ENCODE peak calls at places on chromosomes 16 and 17, in eight cellular contexts. One of them, this sample, is unnamed.

GRCh38 chr16:11977206-11978041 is 890 bp downstream of the SNX29 start:
- DNase-seq in GDM1: no peak
- DNase-seq in T-helper 2 cell: no peak
- DNase-seq in SJSA1: peak
- DNase-seq in activated CD4-positive, alpha-beta T cell treated with anti-CD3 and anti-CD28 coated beads for 36 hours: peak
- DNase-seq in activated CD8-positive, alpha-beta T cell treated with anti-CD3 and anti-CD28 coated beads, Interleukin-2, amount 10 ng/mL, durations not matched to agents 7 days and 5 days: no peak
- DNase-seq in cardiac septum: no peak
- DNase-seq in LoVo: no peak
- DNase-seq in this sample: no peak

GRCh38 chr17:15388356-15389046 is 47.1 kb upstream of the TEKT3 start:
- DNase-seq in T-helper 2 cell: no peak
- DNase-seq in activated CD4-positive, alpha-beta T cell treated with anti-CD3 and anti-CD28 coated beads for 36 hours: no peak
- DNase-seq in LoVo: no peak
- DNase-seq in activated CD8-positive, alpha-beta T cell treated with anti-CD3 and anti-CD28 coated beads, Interleukin-2, amount 10 ng/mL, durations not matched to agents 7 days and 5 days: no peak
- DNase-seq in SJSA1: no peak
- DNase-seq in GDM1: no peak
- DNase-seq in cardiac septum: no peak
- DNase-seq in this sample: no peak

GRCh38 chr16:2237552-2238395 is 1.5 kb downstream of the DNASE1L2 start:
- DNase-seq in LoVo: no peak
- DNase-seq in activated CD4-positive, alpha-beta T cell treated with anti-CD3 and anti-CD28 coated beads for 36 hours: no peak
- DNase-seq in activated CD8-positive, alpha-beta T cell treated with anti-CD3 and anti-CD28 coated beads, Interleukin-2, amount 10 ng/mL, durations not matched to agents 7 days and 5 days: no peak
- DNase-seq in cardiac septum: no peak
- DNase-seq in T-helper 2 cell: no peak
- DNase-seq in SJSA1: no peak
- DNase-seq in GDM1: no peak
- DNase-seq in this sample: no peak

GRCh38 chr17:14070344-14071007 is 1.2 kb downstream of the COX10 start:
- DNase-seq in activated CD4-positive, alpha-beta T cell treated with anti-CD3 and anti-CD28 coated beads for 36 hours: no peak
- DNase-seq in SJSA1: no peak
- DNase-seq in LoVo: no peak
- DNase-seq in GDM1: no peak
- DNase-seq in activated CD8-positive, alpha-beta T cell treated with anti-CD3 and anti-CD28 coated beads, Interleukin-2, amount 10 ng/mL, durations not matched to agents 7 days and 5 days: no peak
- DNase-seq in cardiac septum: no peak
- DNase-seq in T-helper 2 cell: no peak
- DNase-seq in this sample: no peak

GRCh38 chr16:74472010-74472409 is 50.7 kb upstream of the CLEC18B start:
- DNase-seq in activated CD8-positive, alpha-beta T cell treated with anti-CD3 and anti-CD28 coated beads, Interleukin-2, amount 10 ng/mL, durations not matched to agents 7 days and 5 days: no peak
- DNase-seq in cardiac septum: no peak
- DNase-seq in LoVo: no peak
- DNase-seq in GDM1: no peak
- DNase-seq in SJSA1: no peak
- DNase-seq in T-helper 2 cell: no peak
- DNase-seq in activated CD4-positive, alpha-beta T cell treated with anti-CD3 and anti-CD28 coated beads for 36 hours: no peak
- DNase-seq in this sample: no peak

GRCh38 chr16:5665770-5666169 is 568.2 kb upstream of the EEF2KMT start:
- DNase-seq in LoVo: no peak
- DNase-seq in activated CD4-positive, alpha-beta T cell treated with anti-CD3 and anti-CD28 coated beads for 36 hours: no peak
- DNase-seq in GDM1: no peak
- DNase-seq in SJSA1: no peak
- DNase-seq in T-helper 2 cell: no peak
- DNase-seq in cardiac septum: no peak
- DNase-seq in activated CD8-positive, alpha-beta T cell treated with anti-CD3 and anti-CD28 coated beads, Interleukin-2, amount 10 ng/mL, durations not matched to agents 7 days and 5 days: no peak
- DNase-seq in this sample: no peak

GRCh38 chr16:51818342-51818944 is 667.4 kb upstream of the SALL1 start:
- DNase-seq in GDM1: no peak
- DNase-seq in activated CD4-positive, alpha-beta T cell treated with anti-CD3 and anti-CD28 coated beads for 36 hours: peak
- DNase-seq in SJSA1: peak
- DNase-seq in cardiac septum: no peak
- DNase-seq in LoVo: peak
- DNase-seq in T-helper 2 cell: no peak
- DNase-seq in activated CD8-positive, alpha-beta T cell treated with anti-CD3 and anti-CD28 coated beads, Interleukin-2, amount 10 ng/mL, durations not matched to agents 7 days and 5 days: peak
- DNase-seq in this sample: peak

GRCh38 chr17:49590874-49591273 is 15.2 kb downstream of the NXPH3 start:
- DNase-seq in cardiac septum: no peak
- DNase-seq in GDM1: no peak
- DNase-seq in activated CD8-positive, alpha-beta T cell treated with anti-CD3 and anti-CD28 coated beads, Interleukin-2, amount 10 ng/mL, durations not matched to agents 7 days and 5 days: no peak
- DNase-seq in SJSA1: no peak
- DNase-seq in LoVo: no peak
- DNase-seq in activated CD4-positive, alpha-beta T cell treated with anti-CD3 and anti-CD28 coated beads for 36 hours: no peak
- DNase-seq in T-helper 2 cell: no peak
- DNase-seq in this sample: no peak

GRCh38 chr17:19897901-19898300 is 30.2 kb upstream of the ULK2 start:
- DNase-seq in GDM1: no peak
- DNase-seq in SJSA1: peak
- DNase-seq in cardiac septum: no peak
- DNase-seq in activated CD4-positive, alpha-beta T cell treated with anti-CD3 and anti-CD28 coated beads for 36 hours: no peak
- DNase-seq in activated CD8-positive, alpha-beta T cell treated with anti-CD3 and anti-CD28 coated beads, Interleukin-2, amount 10 ng/mL, durations not matched to agents 7 days and 5 days: no peak
- DNase-seq in T-helper 2 cell: no peak
- DNase-seq in LoVo: peak
- DNase-seq in this sample: no peak

GRCh38 chr16:57147381-57148191 is 38.3 kb downstream of the PSME3IP1 start:
- DNase-seq in LoVo: no peak
- DNase-seq in activated CD4-positive, alpha-beta T cell treated with anti-CD3 and anti-CD28 coated beads for 36 hours: no peak
- DNase-seq in cardiac septum: no peak
- DNase-seq in T-helper 2 cell: no peak
- DNase-seq in GDM1: peak
- DNase-seq in activated CD8-positive, alpha-beta T cell treated with anti-CD3 and anti-CD28 coated beads, Interleukin-2, amount 10 ng/mL, durations not matched to agents 7 days and 5 days: no peak
- DNase-seq in SJSA1: peak
- DNase-seq in this sample: no peak

GRCh38 chr17:72467841-72468653 is 347.2 kb downstream of the SOX9 start:
- DNase-seq in cardiac septum: no peak
- DNase-seq in activated CD4-positive, alpha-beta T cell treated with anti-CD3 and anti-CD28 coated beads for 36 hours: no peak
- DNase-seq in LoVo: peak
- DNase-seq in SJSA1: no peak
- DNase-seq in GDM1: no peak
- DNase-seq in T-helper 2 cell: no peak
- DNase-seq in activated CD8-positive, alpha-beta T cell treated with anti-CD3 and anti-CD28 coated beads, Interleukin-2, amount 10 ng/mL, durations not matched to agents 7 days and 5 days: no peak
- DNase-seq in this sample: no peak

GRCh38 chr16:51085271-51085670 is 65.8 kb downstream of the SALL1 start:
- DNase-seq in activated CD4-positive, alpha-beta T cell treated with anti-CD3 and anti-CD28 coated beads for 36 hours: no peak
- DNase-seq in cardiac septum: no peak
- DNase-seq in SJSA1: no peak
- DNase-seq in T-helper 2 cell: no peak
- DNase-seq in LoVo: no peak
- DNase-seq in activated CD8-positive, alpha-beta T cell treated with anti-CD3 and anti-CD28 coated beads, Interleukin-2, amount 10 ng/mL, durations not matched to agents 7 days and 5 days: no peak
- DNase-seq in GDM1: no peak
- DNase-seq in this sample: no peak

GRCh38 chr17:2796164-2797140 is at the start of gene RAP1GAP2:
- DNase-seq in activated CD4-positive, alpha-beta T cell treated with anti-CD3 and anti-CD28 coated beads for 36 hours: peak
- DNase-seq in SJSA1: no peak
- DNase-seq in cardiac septum: peak
- DNase-seq in T-helper 2 cell: peak
- DNase-seq in LoVo: no peak
- DNase-seq in activated CD8-positive, alpha-beta T cell treated with anti-CD3 and anti-CD28 coated beads, Interleukin-2, amount 10 ng/mL, durations not matched to agents 7 days and 5 days: peak
- DNase-seq in GDM1: peak
- DNase-seq in this sample: peak

GRCh38 chr17:28370035-28370743 is at the start of gene VTN:
- DNase-seq in cardiac septum: no peak
- DNase-seq in SJSA1: no peak
- DNase-seq in LoVo: no peak
- DNase-seq in activated CD8-positive, alpha-beta T cell treated with anti-CD3 and anti-CD28 coated beads, Interleukin-2, amount 10 ng/mL, durations not matched to agents 7 days and 5 days: no peak
- DNase-seq in T-helper 2 cell: no peak
- DNase-seq in activated CD4-positive, alpha-beta T cell treated with anti-CD3 and anti-CD28 coated beads for 36 hours: no peak
- DNase-seq in GDM1: no peak
- DNase-seq in this sample: no peak

GRCh38 chr16:51146256-51146924 is 4.7 kb downstream of the SALL1 start:
- DNase-seq in GDM1: no peak
- DNase-seq in T-helper 2 cell: no peak
- DNase-seq in cardiac septum: no peak
- DNase-seq in SJSA1: no peak
- DNase-seq in activated CD8-positive, alpha-beta T cell treated with anti-CD3 and anti-CD28 coated beads, Interleukin-2, amount 10 ng/mL, durations not matched to agents 7 days and 5 days: no peak
- DNase-seq in activated CD4-positive, alpha-beta T cell treated with anti-CD3 and anti-CD28 coated beads for 36 hours: no peak
- DNase-seq in LoVo: no peak
- DNase-seq in this sample: no peak

GRCh38 chr17:55341432-55341831 is 76.7 kb downstream of the HLF start:
- DNase-seq in T-helper 2 cell: no peak
- DNase-seq in GDM1: no peak
- DNase-seq in LoVo: no peak
- DNase-seq in SJSA1: no peak
- DNase-seq in activated CD4-positive, alpha-beta T cell treated with anti-CD3 and anti-CD28 coated beads for 36 hours: peak
- DNase-seq in cardiac septum: no peak
- DNase-seq in activated CD8-positive, alpha-beta T cell treated with anti-CD3 and anti-CD28 coated beads, Interleukin-2, amount 10 ng/mL, durations not matched to agents 7 days and 5 days: no peak
- DNase-seq in this sample: no peak

GRCh38 chr17:74372426-74372825 is 5.1 kb downstream of the GPR142 start:
- DNase-seq in T-helper 2 cell: no peak
- DNase-seq in cardiac septum: no peak
- DNase-seq in activated CD4-positive, alpha-beta T cell treated with anti-CD3 and anti-CD28 coated beads for 36 hours: no peak
- DNase-seq in GDM1: no peak
- DNase-seq in SJSA1: no peak
- DNase-seq in LoVo: no peak
- DNase-seq in activated CD8-positive, alpha-beta T cell treated with anti-CD3 and anti-CD28 coated beads, Interleukin-2, amount 10 ng/mL, durations not matched to agents 7 days and 5 days: no peak
- DNase-seq in this sample: no peak

GRCh38 chr17:72725432-72726068 is 366.9 kb downstream of the SLC39A11 start:
- DNase-seq in SJSA1: no peak
- DNase-seq in activated CD4-positive, alpha-beta T cell treated with anti-CD3 and anti-CD28 coated beads for 36 hours: peak
- DNase-seq in cardiac septum: peak
- DNase-seq in activated CD8-positive, alpha-beta T cell treated with anti-CD3 and anti-CD28 coated beads, Interleukin-2, amount 10 ng/mL, durations not matched to agents 7 days and 5 days: peak
- DNase-seq in GDM1: peak
- DNase-seq in LoVo: peak
- DNase-seq in T-helper 2 cell: peak
- DNase-seq in this sample: peak

GRCh38 chr16:14111713-14112538 is 40.8 kb downstream of the MRTFB start:
- DNase-seq in SJSA1: no peak
- DNase-seq in activated CD4-positive, alpha-beta T cell treated with anti-CD3 and anti-CD28 coated beads for 36 hours: peak
- DNase-seq in GDM1: no peak
- DNase-seq in cardiac septum: peak
- DNase-seq in T-helper 2 cell: no peak
- DNase-seq in activated CD8-positive, alpha-beta T cell treated with anti-CD3 and anti-CD28 coated beads, Interleukin-2, amount 10 ng/mL, durations not matched to agents 7 days and 5 days: no peak
- DNase-seq in LoVo: no peak
- DNase-seq in this sample: peak

GRCh38 chr17:75647061-75647460 is 13.8 kb downstream of the SMIM5 start:
- DNase-seq in GDM1: no peak
- DNase-seq in activated CD4-positive, alpha-beta T cell treated with anti-CD3 and anti-CD28 coated beads for 36 hours: no peak
- DNase-seq in cardiac septum: no peak
- DNase-seq in T-helper 2 cell: no peak
- DNase-seq in activated CD8-positive, alpha-beta T cell treated with anti-CD3 and anti-CD28 coated beads, Interleukin-2, amount 10 ng/mL, durations not matched to agents 7 days and 5 days: no peak
- DNase-seq in SJSA1: no peak
- DNase-seq in LoVo: no peak
- DNase-seq in this sample: no peak